ENCODE peak calls at places on chromosomes 4 and X, in nine cellular contexts. One of them, this sample, is unnamed. For H3K27me3, the result is how much of the 10 kb centered on the place peaks cover.

GRCh38 chrX:134600714-134601113 is 57.6 kb downstream of the PLAC1 start:
- DNase-seq in transverse colon: no peak
- DNase-seq in CD4-positive, alpha-beta T cell: no peak
- DNase-seq in PC-9: peak
- DNase-seq in adrenal gland: no peak
- DNase-seq in dorsolateral prefrontal cortex: no peak
- DNase-seq in endodermal cell: no peak
- DNase-seq in heart left ventricle: no peak
- DNase-seq in tibial nerve: no peak
- DNase-seq in this sample: no peak

GRCh38 chrX:100615015-100615414 is 21.6 kb downstream of the TSPAN6 start:
- DNase-seq in tibial nerve: no peak
- DNase-seq in heart left ventricle: no peak
- DNase-seq in transverse colon: peak
- DNase-seq in CD4-positive, alpha-beta T cell: no peak
- DNase-seq in endodermal cell: peak
- DNase-seq in PC-9: peak
- DNase-seq in adrenal gland: peak
- DNase-seq in dorsolateral prefrontal cortex: no peak
- DNase-seq in this sample: peak

GRCh38 chr4:67678612-67679011 is 22.3 kb downstream of the UBA6 start:
- DNase-seq in transverse colon: no peak
- DNase-seq in heart left ventricle: no peak
- DNase-seq in endodermal cell: no peak
- DNase-seq in PC-9: no peak
- DNase-seq in adrenal gland: no peak
- DNase-seq in CD4-positive, alpha-beta T cell: no peak
- DNase-seq in tibial nerve: no peak
- DNase-seq in dorsolateral prefrontal cortex: no peak
- DNase-seq in this sample: no peak

GRCh38 chrX:125826080-125826479 is 340.0 kb downstream of the DCAF12L2 start:
- DNase-seq in adrenal gland: no peak
- DNase-seq in CD4-positive, alpha-beta T cell: no peak
- DNase-seq in endodermal cell: no peak
- DNase-seq in transverse colon: no peak
- DNase-seq in heart left ventricle: no peak
- DNase-seq in tibial nerve: no peak
- DNase-seq in dorsolateral prefrontal cortex: no peak
- DNase-seq in PC-9: no peak
- DNase-seq in this sample: no peak

GRCh38 chr4:133856736-133857355 is 344.7 kb downstream of the PABPC4L start:
- DNase-seq in CD4-positive, alpha-beta T cell: no peak
- DNase-seq in PC-9: no peak
- DNase-seq in tibial nerve: no peak
- DNase-seq in endodermal cell: no peak
- DNase-seq in transverse colon: no peak
- DNase-seq in dorsolateral prefrontal cortex: no peak
- DNase-seq in adrenal gland: no peak
- DNase-seq in heart left ventricle: no peak
- DNase-seq in this sample: no peak

GRCh38 chrX:23790147-23790497 is 7.1 kb downstream of the SAT1 start:
- DNase-seq in dorsolateral prefrontal cortex: no peak
- DNase-seq in tibial nerve: no peak
- DNase-seq in adrenal gland: no peak
- DNase-seq in transverse colon: no peak
- DNase-seq in CD4-positive, alpha-beta T cell: no peak
- DNase-seq in heart left ventricle: no peak
- DNase-seq in PC-9: no peak
- DNase-seq in endodermal cell: no peak
- DNase-seq in this sample: no peak

GRCh38 chrX:115449742-115450141 is 111.2 kb upstream of the PLS3 start:
- DNase-seq in transverse colon: no peak
- DNase-seq in adrenal gland: peak
- DNase-seq in tibial nerve: peak
- DNase-seq in endodermal cell: no peak
- DNase-seq in PC-9: no peak
- DNase-seq in CD4-positive, alpha-beta T cell: no peak
- DNase-seq in dorsolateral prefrontal cortex: no peak
- DNase-seq in heart left ventricle: peak
- DNase-seq in this sample: no peak

GRCh38 chrX:53255738-53256191 is 25.6 kb downstream of the IQSEC2 start:
- DNase-seq in dorsolateral prefrontal cortex: no peak
- DNase-seq in endodermal cell: no peak
- DNase-seq in transverse colon: no peak
- DNase-seq in adrenal gland: no peak
- DNase-seq in CD4-positive, alpha-beta T cell: no peak
- DNase-seq in PC-9: no peak
- DNase-seq in heart left ventricle: no peak
- DNase-seq in tibial nerve: no peak
- DNase-seq in this sample: no peak

GRCh38 chrX:48616575-48616974 is 19.3 kb downstream of the WDR13 start:
- DNase-seq in tibial nerve: no peak
- DNase-seq in heart left ventricle: no peak
- DNase-seq in adrenal gland: no peak
- DNase-seq in PC-9: peak
- DNase-seq in CD4-positive, alpha-beta T cell: no peak
- DNase-seq in dorsolateral prefrontal cortex: no peak
- DNase-seq in transverse colon: no peak
- DNase-seq in endodermal cell: no peak
- DNase-seq in this sample: no peak

GRCh38 chr4:6200922-6201362 is 593 bp upstream of the JAKMIP1 start:
- DNase-seq in tibial nerve: no peak
- DNase-seq in CD4-positive, alpha-beta T cell: no peak
- DNase-seq in transverse colon: no peak
- DNase-seq in heart left ventricle: no peak
- DNase-seq in endodermal cell: no peak
- DNase-seq in adrenal gland: no peak
- DNase-seq in PC-9: no peak
- DNase-seq in dorsolateral prefrontal cortex: no peak
- DNase-seq in this sample: no peak

DNA sequence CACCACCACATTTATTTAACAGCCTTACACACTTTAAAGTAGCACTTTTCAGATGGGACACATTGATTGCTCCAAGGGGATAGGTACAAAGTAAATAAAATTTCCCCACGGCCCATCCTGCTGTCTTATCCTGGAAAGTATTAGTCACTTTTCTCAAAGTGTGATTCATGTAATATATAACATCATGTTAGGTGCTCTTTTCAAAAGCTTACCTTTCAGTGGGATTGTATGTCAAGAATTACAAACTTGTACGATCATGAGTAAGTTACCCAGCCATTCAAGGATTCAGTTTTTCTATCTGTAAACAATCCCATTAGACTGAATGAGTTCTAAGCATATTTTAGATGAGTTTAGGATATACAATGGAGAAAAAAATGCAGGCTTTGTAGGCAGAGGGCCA is 876.6 kb upstream of the GRID2 start:
- DNase-seq in transverse colon: no peak
- DNase-seq in tibial nerve: no peak
- DNase-seq in endodermal cell: no peak
- DNase-seq in PC-9: no peak
- DNase-seq in heart left ventricle: no peak
- DNase-seq in CD4-positive, alpha-beta T cell: no peak
- DNase-seq in adrenal gland: no peak
- DNase-seq in dorsolateral prefrontal cortex: no peak
- DNase-seq in this sample: no peak
- H3K27ac ChIP-seq in transverse colon: no peak
- H3K27ac ChIP-seq in tibial nerve: no peak
- H3K27ac ChIP-seq in endodermal cell: no peak
- H3K27ac ChIP-seq in PC-9: no peak
- H3K27ac ChIP-seq in heart left ventricle: no peak
- H3K27ac ChIP-seq in CD4-positive, alpha-beta T cell: no peak
- H3K27ac ChIP-seq in adrenal gland: no peak
- H3K27ac ChIP-seq in dorsolateral prefrontal cortex: no peak
- H3K27ac ChIP-seq in this sample: no peak

GRCh38 chrX:350534-351321 is 32.1 kb upstream of the GTPBP6 start:
- DNase-seq in CD4-positive, alpha-beta T cell: no peak
- DNase-seq in PC-9: no peak
- DNase-seq in adrenal gland: no peak
- DNase-seq in transverse colon: no peak
- DNase-seq in heart left ventricle: peak
- DNase-seq in tibial nerve: no peak
- DNase-seq in dorsolateral prefrontal cortex: no peak
- DNase-seq in endodermal cell: no peak
- DNase-seq in this sample: no peak

GRCh38 chrX:350148-350533 is 31.5 kb upstream of the GTPBP6 start:
- DNase-seq in transverse colon: no peak
- DNase-seq in CD4-positive, alpha-beta T cell: no peak
- DNase-seq in heart left ventricle: no peak
- DNase-seq in tibial nerve: no peak
- DNase-seq in adrenal gland: no peak
- DNase-seq in PC-9: no peak
- DNase-seq in dorsolateral prefrontal cortex: no peak
- DNase-seq in endodermal cell: no peak
- DNase-seq in this sample: no peak

GRCh38 chrX:349196-349595 is 30.6 kb upstream of the GTPBP6 start:
- DNase-seq in heart left ventricle: peak
- DNase-seq in transverse colon: no peak
- DNase-seq in tibial nerve: no peak
- DNase-seq in CD4-positive, alpha-beta T cell: no peak
- DNase-seq in dorsolateral prefrontal cortex: no peak
- DNase-seq in endodermal cell: no peak
- DNase-seq in adrenal gland: peak
- DNase-seq in PC-9: no peak
- DNase-seq in this sample: no peak

GRCh38 chrX:348461-349117 is 30.0 kb upstream of the GTPBP6 start:
- DNase-seq in transverse colon: no peak
- DNase-seq in tibial nerve: no peak
- DNase-seq in heart left ventricle: no peak
- DNase-seq in dorsolateral prefrontal cortex: no peak
- DNase-seq in endodermal cell: no peak
- DNase-seq in adrenal gland: peak
- DNase-seq in CD4-positive, alpha-beta T cell: no peak
- DNase-seq in PC-9: no peak
- DNase-seq in this sample: no peak

GRCh38 chrX:349702-350101 is 31.1 kb upstream of the GTPBP6 start:
- DNase-seq in endodermal cell: no peak
- DNase-seq in dorsolateral prefrontal cortex: no peak
- DNase-seq in adrenal gland: no peak
- DNase-seq in heart left ventricle: peak
- DNase-seq in PC-9: no peak
- DNase-seq in tibial nerve: no peak
- DNase-seq in transverse colon: no peak
- DNase-seq in CD4-positive, alpha-beta T cell: no peak
- DNase-seq in this sample: no peak
- H3K27me3 ChIP-seq in endodermal cell: under half
- H3K27me3 ChIP-seq in dorsolateral prefrontal cortex: under half
- H3K27me3 ChIP-seq in adrenal gland: under half
- H3K27me3 ChIP-seq in heart left ventricle: under half
- H3K27me3 ChIP-seq in PC-9: under half
- H3K27me3 ChIP-seq in tibial nerve: under half
- H3K27me3 ChIP-seq in transverse colon: under half
- H3K27me3 ChIP-seq in CD4-positive, alpha-beta T cell: under half
- H3K27me3 ChIP-seq in this sample: under half

GRCh38 chrX:80812176-80812575 is 2.5 kb upstream of the BRWD3 start:
- DNase-seq in heart left ventricle: peak
- DNase-seq in tibial nerve: no peak
- DNase-seq in transverse colon: peak
- DNase-seq in dorsolateral prefrontal cortex: no peak
- DNase-seq in CD4-positive, alpha-beta T cell: peak
- DNase-seq in endodermal cell: peak
- DNase-seq in PC-9: no peak
- DNase-seq in adrenal gland: no peak
- DNase-seq in this sample: no peak
- TF ChIP-seq CTCF in heart left ventricle: no peak
- TF ChIP-seq CTCF in tibial nerve: peak
- TF ChIP-seq CTCF in transverse colon: no peak
- TF ChIP-seq CTCF in dorsolateral prefrontal cortex: no peak
- TF ChIP-seq CTCF in CD4-positive, alpha-beta T cell: no peak
- TF ChIP-seq CTCF in endodermal cell: peak
- TF ChIP-seq CTCF in PC-9: no peak
- TF ChIP-seq CTCF in adrenal gland: no peak
- TF ChIP-seq CTCF in this sample: peak

GRCh38 chrX:20515841-20516461 is 249.2 kb upstream of the RPS6KA3 start:
- DNase-seq in tibial nerve: no peak
- DNase-seq in PC-9: peak
- DNase-seq in transverse colon: no peak
- DNase-seq in endodermal cell: no peak
- DNase-seq in dorsolateral prefrontal cortex: no peak
- DNase-seq in adrenal gland: no peak
- DNase-seq in heart left ventricle: no peak
- DNase-seq in CD4-positive, alpha-beta T cell: no peak
- DNase-seq in this sample: peak
- H3K27ac ChIP-seq in tibial nerve: no peak
- H3K27ac ChIP-seq in PC-9: peak
- H3K27ac ChIP-seq in transverse colon: peak
- H3K27ac ChIP-seq in endodermal cell: no peak
- H3K27ac ChIP-seq in dorsolateral prefrontal cortex: no peak
- H3K27ac ChIP-seq in adrenal gland: no peak
- H3K27ac ChIP-seq in heart left ventricle: no peak
- H3K27ac ChIP-seq in CD4-positive, alpha-beta T cell: no peak
- H3K27ac ChIP-seq in this sample: peak

DNA sequence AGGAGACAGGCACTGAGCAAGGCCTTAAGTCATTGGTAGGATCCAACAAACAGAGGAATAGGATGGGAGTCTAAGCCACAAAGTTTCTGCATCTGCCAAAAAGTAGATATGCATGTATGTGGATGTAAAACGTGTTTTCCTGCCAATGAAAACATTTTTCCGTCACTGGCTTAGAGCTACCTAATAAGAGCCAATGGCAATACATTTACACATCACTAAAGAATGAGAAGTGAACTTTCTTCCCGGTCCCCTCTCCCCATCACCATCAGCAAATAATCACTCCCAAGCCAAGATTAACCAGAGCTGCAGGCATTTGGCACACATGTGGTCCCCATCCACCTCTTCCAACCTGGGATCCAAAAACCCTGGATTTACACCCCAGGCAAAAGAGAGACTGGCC is 131.6 kb downstream of the CHIC2 start:
- DNase-seq in heart left ventricle: no peak
- DNase-seq in dorsolateral prefrontal cortex: no peak
- DNase-seq in adrenal gland: no peak
- DNase-seq in endodermal cell: no peak
- DNase-seq in PC-9: no peak
- DNase-seq in transverse colon: no peak
- DNase-seq in tibial nerve: no peak
- DNase-seq in CD4-positive, alpha-beta T cell: no peak
- DNase-seq in this sample: peak
- H3K27me3 ChIP-seq in heart left ventricle: under half
- H3K27me3 ChIP-seq in dorsolateral prefrontal cortex: under half
- H3K27me3 ChIP-seq in adrenal gland: under half
- H3K27me3 ChIP-seq in endodermal cell: under half
- H3K27me3 ChIP-seq in PC-9: under half
- H3K27me3 ChIP-seq in transverse colon: under half
- H3K27me3 ChIP-seq in tibial nerve: under half
- H3K27me3 ChIP-seq in CD4-positive, alpha-beta T cell: under half
- H3K27me3 ChIP-seq in this sample: under half

This sample was measured in AG04450.